ENCODE peak calls at places on chromosome X, in ten cellular contexts. D, Z, X, J, C, R, F, W, O and B are unnamed samples.

GRCh38 chrX:135974279-135974856 is 580 bp upstream of the MMGT1 start:
- DNase-seq in D (peak; percentile 73), Z (peak; percentile 86), X (peak; percentile 83), J (peak; percentile 73), C (peak; percentile 81), R (no peak), F (peak; percentile 74), W (peak; percentile 77), O (peak; percentile 55), B (peak; percentile 73)

GRCh38 chrX:40009890-40010289 is 87.9 kb downstream of the BCOR start:
- DNase-seq in D (no peak), Z (no peak), X (no peak), J (no peak), C (no peak), R (no peak), F (no peak), W (no peak), O (no peak), B (no peak)

GRCh38 chrX:139795196-139795595 is 87.2 kb upstream of the MCF2 start:
- DNase-seq in D (no peak), Z (no peak), X (no peak), J (no peak), C (no peak), R (no peak), F (no peak), W (no peak), O (no peak), B (no peak)

GRCh38 chrX:20382518-20383291 is 116.0 kb upstream of the RPS6KA3 start:
- DNase-seq in D (no peak), Z (no peak), X (peak; percentile 19), J (peak; percentile 58), C (no peak), R (no peak), F (no peak), W (no peak), O (no peak), B (no peak)

GRCh38 chrX:69362889-69363288 is 141.2 kb upstream of the NALF2 start:
- DNase-seq in D (no peak), Z (peak; percentile 63), X (no peak), J (no peak), C (peak; percentile 16), R (peak; percentile 49), F (no peak), W (no peak), O (no peak), B (peak; percentile 18)

GRCh38 chrX:111376897-111377601 is 34.9 kb downstream of the DCX start:
- DNase-seq in D (no peak), Z (no peak), X (no peak), J (no peak), C (no peak), R (no peak), F (no peak), W (no peak), O (no peak), B (no peak)

GRCh38 chrX:154507673-154508072 is 8.4 kb downstream of the FAM3A start:
- DNase-seq in D (no peak), Z (no peak), X (no peak), J (no peak), C (no peak), R (no peak), F (no peak), W (no peak), O (no peak), B (no peak)

GRCh38 chrX:41303013-41303412 is 30.9 kb upstream of the DDX3X start:
- DNase-seq in D (no peak), Z (no peak), X (no peak), J (no peak), C (no peak), R (no peak), F (no peak), W (no peak), O (no peak), B (no peak)

GRCh38 chrX:118839334-118839958 is 15.8 kb downstream of the ZCCHC12 start:
- DNase-seq in D (no peak), Z (peak; percentile 65), X (peak; percentile 80), J (peak; percentile 80), C (peak; percentile 78), R (no peak), F (peak; percentile 85), W (peak; percentile 72), O (peak; percentile 31), B (peak; percentile 44)

GRCh38 chrX:105552395-105552794 is 269.9 kb upstream of the NRK start:
- DNase-seq in D (no peak), Z (peak; percentile 30), X (no peak), J (peak; percentile 17), C (no peak), R (no peak), F (no peak), W (no peak), O (peak; percentile 38), B (peak; percentile 58)

GRCh38 chrX:153763989-153764755 is at the start of gene PLXNB3:
- DNase-seq in D (peak; percentile 87), Z (peak; percentile 71), X (peak; percentile 66), J (peak; percentile 76), C (peak; percentile 71), R (peak; percentile 9), F (peak; percentile 81), W (peak; percentile 78), O (peak; percentile 61), B (peak; percentile 65)

GRCh38 chrX:137999071-137999470 is 433.1 kb downstream of the ZIC3 start:
- DNase-seq in D (no peak), Z (no peak), X (no peak), J (no peak), C (no peak), R (no peak), F (no peak), W (no peak), O (no peak), B (no peak)

GRCh38 chrX:153689654-153690465 is 2.1 kb downstream of the SLC6A8 start:
- DNase-seq in D (no peak), Z (no peak), X (no peak), J (no peak), C (no peak), R (no peak), F (no peak), W (no peak), O (no peak), B (no peak)

GRCh38 chrX:4320436-4320947 is 607.0 kb upstream of the PRKX start:
- DNase-seq in D (no peak), Z (no peak), X (no peak), J (no peak), C (no peak), R (no peak), F (no peak), W (no peak), O (no peak), B (no peak)

GRCh38 chrX:84187501-84188319 is at the start of gene RPS6KA6:
- DNase-seq in D (peak; percentile 20), Z (no peak), X (peak; percentile 15), J (peak; percentile 40), C (peak; percentile 14), R (no peak), F (peak; percentile 41), W (peak; percentile 18), O (peak; percentile 17), B (peak; percentile 15)

GRCh38 chrX:24448762-24449161 is 16.3 kb upstream of the PDK3 start:
- DNase-seq in D (no peak), Z (no peak), X (no peak), J (no peak), C (no peak), R (no peak), F (no peak), W (no peak), O (peak; percentile 1), B (no peak)

GRCh38 chrX:18931972-18932371 is 51.9 kb downstream of the PHKA2 start:
- DNase-seq in D (no peak), Z (peak; percentile 41), X (peak; percentile 16), J (peak; percentile 35), C (no peak), R (no peak), F (no peak), W (no peak), O (peak; percentile 21), B (peak; percentile 42)
- TF ChIP-seq CTCF in D (peak; percentile 35), Z (peak; percentile 45), X (peak; percentile 29), J (peak; percentile 67), C (peak; percentile 45), R (no peak), F (peak; percentile 20), W (peak; percentile 26), O (peak; percentile 36), B (peak; percentile 40)

DNA sequence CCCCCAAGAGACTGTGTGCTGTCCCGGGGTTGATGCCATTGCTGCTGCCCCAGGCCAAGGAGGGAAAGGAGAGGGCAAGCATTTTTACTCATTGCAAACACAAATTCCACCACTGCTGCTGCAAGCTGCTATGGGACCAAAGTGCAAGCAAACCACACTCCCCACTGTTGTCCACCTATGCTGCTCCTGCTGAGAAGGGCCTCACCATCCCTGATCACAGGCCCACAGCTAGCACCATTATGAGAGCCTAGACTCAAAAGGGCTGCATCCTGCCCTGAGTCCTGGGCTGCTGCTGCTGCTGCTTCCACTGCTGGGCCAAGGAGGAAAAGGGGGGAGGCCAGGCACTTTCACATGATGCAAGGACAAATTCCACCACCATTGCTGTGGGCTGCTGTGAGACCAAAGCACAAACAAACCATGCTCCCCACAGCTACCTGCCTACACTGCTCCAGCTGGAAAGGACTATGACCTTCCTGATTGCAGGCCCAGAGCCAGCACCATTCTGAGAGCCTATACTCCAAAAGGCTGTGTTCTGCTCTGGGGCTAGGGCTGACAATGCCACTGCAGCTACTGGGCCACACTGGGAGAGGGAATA is 218.2 kb upstream of the ZCCHC13 start:
- DNase-seq in D (no peak), Z (no peak), X (no peak), J (no peak), C (no peak), R (no peak), F (no peak), W (no peak), O (no peak), B (no peak)
- H3K4me3 ChIP-seq in D (no peak overlapping the region), Z (no peak overlapping the region), X (no peak overlapping the region), J (no peak overlapping the region), C (no peak overlapping the region), R (no peak overlapping the region), F (no peak overlapping the region), W (no peak overlapping the region), O (no peak overlapping the region), B (no peak overlapping the region)

DNA sequence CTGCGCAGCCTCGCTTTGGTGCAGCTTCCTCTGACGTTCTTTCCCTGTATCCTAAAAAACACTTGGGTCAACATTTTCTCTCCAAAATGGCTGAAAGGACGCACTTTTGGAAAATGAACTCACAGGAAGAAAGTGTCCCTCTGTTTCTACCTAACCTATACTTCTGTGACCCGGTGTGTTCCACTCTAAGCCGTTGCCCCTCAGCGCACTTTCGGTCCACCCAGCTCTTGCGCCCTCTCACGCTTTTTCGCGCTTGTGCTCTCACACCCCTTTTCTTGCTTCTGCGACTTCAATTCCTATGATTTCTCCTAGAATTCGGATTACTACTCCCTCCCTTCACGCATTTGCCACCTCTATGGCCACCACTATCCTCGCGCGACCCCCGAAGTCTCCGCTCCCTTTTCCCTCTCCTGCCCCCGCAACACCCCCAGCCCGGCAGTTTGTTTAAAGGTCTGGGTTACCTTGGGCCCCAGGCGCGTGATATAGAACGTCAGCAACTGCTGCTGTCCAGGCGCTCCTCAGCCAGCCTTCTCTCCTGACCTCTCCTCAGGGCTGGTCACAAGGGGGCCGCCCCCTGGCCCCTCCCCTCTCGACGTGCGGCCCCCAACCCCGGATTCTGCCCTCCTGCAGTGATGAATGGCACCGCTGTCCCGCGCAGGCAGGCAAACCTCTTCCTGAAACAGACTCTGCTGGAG is at the start of gene USP51:
- DNase-seq in D (no peak), Z (peak; percentile 60), X (peak; percentile 48), J (peak; percentile 11), C (peak; percentile 24), R (no peak), F (peak; percentile 21), W (peak; percentile 31), O (peak; percentile 18), B (peak; percentile 68)
- TF ChIP-seq CTCF in D (peak; percentile 10), Z (no peak), X (no peak), J (peak; percentile 37), C (peak; percentile 27), R (peak; percentile 3), F (no peak), W (peak; percentile 14), O (no peak), B (no peak)

GRCh38 chrX:17655232-17656034 is 81.9 kb upstream of the SCML1 start:
- DNase-seq in D (no peak), Z (peak; percentile 8), X (no peak), J (no peak), C (no peak), R (no peak), F (no peak), W (no peak), O (peak; percentile 22), B (peak; percentile 1)
- H3K4me3 ChIP-seq in D (peak overlapping the region; percentile 8), Z (peak overlapping the region; percentile 27), X (peak overlapping the region; percentile 16), J (no peak overlapping the region), C (peak overlapping the region; percentile 56), R (peak overlapping the region; percentile 45), F (peak overlapping the region; percentile 46), W (no peak overlapping the region), O (peak overlapping the region; percentile 26), B (peak overlapping the region; percentile 19)